ENCODE peak calls at places on chromosomes 13 and 19, in ten cellular contexts. F is activated T-helper 1 cell treated with anti-CD3 and anti-CD28 coated beads, Interleukin-12 subunit alpha, Interleukin-12 subunit beta, Interleukin-2, Interleukin-4 antibody, amounts not matched to agents 30 ng/mL and 10 ng/mL and 1 ng/mL, durations not matched to agents 14 hours and 24 hours and 36 hours; L is astrocyte; T is CMK; A is activated CD4-positive, alpha-beta memory T cell treated with anti-CD3 and anti-CD28 coated beads, Interleukin-2, amount 10 ng/mL, durations not matched to agents 7 days and 5 days; O is stimulated activated CD4-positive, alpha-beta T cell treated with anti-CD3 and anti-CD28 coated beads, Interleukin-15, amount 100 ng/mL, for 48 hours; V is RPMI8226; J is CD4-positive, alpha-beta memory T cell; P is SK-N-SH; X is EL. H is an unnamed sample.

GRCh38 chr19:38834590-38834989 is 3.0 kb upstream of the ECH1 start:
- DNase-seq in T (no peak), J (no peak), A (no peak), X (no peak), V (no peak), F (no peak), L (no peak), O (no peak), P (no peak), H (no peak)

GRCh38 chr13:51887441-51887840 is 25.7 kb downstream of the CCDC70 start:
- DNase-seq in A (no peak), F (no peak), L (no peak), O (no peak), X (no peak), V (no peak), P (no peak), J (no peak), T (no peak), H (no peak)

GRCh38 chr19:39544201-39544903 is 4.4 kb upstream of the EID2 start:
- DNase-seq in T (no peak), V (no peak), J (no peak), X (peak), L (no peak), F (no peak), A (no peak), O (no peak), P (no peak), H (no peak)

GRCh38 chr19:1019980-1020867 is 699 bp downstream of the TMEM259 start:
- DNase-seq in L (no peak), O (no peak), A (no peak), X (no peak), F (no peak), V (peak), J (no peak), T (no peak), P (no peak), H (no peak)

GRCh38 chr19:9827325-9828238 is at the start of gene UBL5:
- DNase-seq in J (peak), T (peak), F (peak), L (peak), A (peak), X (peak), O (peak), V (peak), P (peak), H (peak)

GRCh38 chr19:29858000-29858596 is 46.3 kb downstream of the CCNE1 start:
- DNase-seq in P (peak), X (no peak), O (no peak), F (no peak), L (no peak), A (peak), T (no peak), V (peak), J (peak), H (no peak)

GRCh38 chr19:17244618-17245534 is 843 bp downstream of the NR2F6 start:
- DNase-seq in J (no peak), A (no peak), O (no peak), X (no peak), L (no peak), P (peak), V (peak), T (no peak), F (no peak), H (no peak)

GRCh38 chr19:38932425-38933179 is 1.9 kb downstream of the MRPS12 start:
- DNase-seq in V (no peak), A (peak), J (peak), F (peak), T (peak), O (peak), X (peak), P (no peak), L (peak), H (no peak)

GRCh38 chr19:17933414-17934129 is 757 bp downstream of the CCDC124 start:
- DNase-seq in L (peak), T (no peak), A (no peak), X (peak), F (no peak), J (no peak), V (peak), P (no peak), O (no peak), H (no peak)

GRCh38 chr13:39596685-39597084 is 6.3 kb downstream of the LHFPL6 start:
- DNase-seq in F (no peak), T (no peak), X (no peak), O (no peak), J (no peak), A (no peak), P (no peak), V (no peak), L (no peak), H (no peak)

GRCh38 chr19:3857449-3858003 is 11.3 kb downstream of the ZFR2 start:
- DNase-seq in O (no peak), F (no peak), L (no peak), J (no peak), A (no peak), T (no peak), V (peak), P (no peak), X (no peak), H (no peak)

GRCh38 chr13:27423333-27423732 is 1.1 kb upstream of the GTF3A start:
- DNase-seq in T (no peak), F (no peak), O (no peak), L (no peak), J (no peak), A (no peak), V (no peak), P (no peak), X (no peak), H (no peak)

GRCh38 chr19:44897835-44898234 is 6.8 kb downstream of the TOMM40 start:
- DNase-seq in L (no peak), F (no peak), J (no peak), O (no peak), A (no peak), V (no peak), T (no peak), P (no peak), X (no peak), H (no peak)

GRCh38 chr13:67466569-67466968 is 236.4 kb upstream of the PCDH9 start:
- DNase-seq in J (no peak), P (no peak), V (no peak), O (no peak), A (no peak), T (no peak), F (no peak), L (no peak), X (no peak), H (no peak)

GRCh38 chr19:5059767-5060166 is 90.9 kb downstream of the KDM4B start:
- DNase-seq in F (no peak), O (no peak), X (no peak), A (no peak), P (no peak), J (no peak), L (no peak), V (no peak), T (no peak), H (no peak)

GRCh38 chr19:5046339-5047039 is 77.6 kb downstream of the KDM4B start:
- DNase-seq in F (no peak), P (no peak), L (peak), X (peak), A (no peak), V (peak), J (no peak), O (no peak), T (no peak), H (no peak)

GRCh38 chr13:40629678-40630384 is 36.6 kb downstream of the FOXO1 start:
- DNase-seq in P (no peak), J (no peak), X (no peak), L (no peak), O (no peak), V (peak), A (no peak), F (no peak), T (no peak), H (peak)

GRCh38 chr19:10070730-10071446 is 15.2 kb upstream of the SHFL start:
- DNase-seq in O (no peak), P (no peak), L (no peak), A (no peak), X (no peak), J (no peak), T (no peak), V (no peak), F (no peak), H (no peak)

GRCh38 chr13:112643759-112644459 is 45.9 kb upstream of the ATP11A start:
- DNase-seq in J (no peak), F (no peak), V (no peak), A (no peak), O (no peak), L (no peak), X (no peak), T (no peak), P (no peak), H (no peak)

GRCh38 chr19:58471736-58472135 is 4.4 kb upstream of the ZNF446 start:
- DNase-seq in V (no peak), T (no peak), P (peak), L (no peak), J (no peak), O (no peak), F (no peak), X (no peak), A (no peak), H (no peak)

GRCh38 chr13:44843403-44843802 is 145.9 kb downstream of the NUFIP1 start:
- DNase-seq in T (no peak), F (no peak), L (peak), J (no peak), A (no peak), X (peak), V (no peak), O (no peak), P (no peak), H (no peak)

GRCh38 chr19:5949792-5950305 is 28.1 kb downstream of the RANBP3 start:
- DNase-seq in L (no peak), P (no peak), X (no peak), T (no peak), F (peak), A (peak), V (peak), J (peak), O (no peak), H (no peak)

GRCh38 chr19:3366104-3366760 is at the start of gene NFIC:
- DNase-seq in T (no peak), O (no peak), F (no peak), A (peak), P (peak), X (peak), J (no peak), L (peak), V (peak), H (no peak)

GRCh38 chr13:77325371-77325941 is 1.4 kb downstream of the MYCBP2 start:
- DNase-seq in O (no peak), V (peak), L (no peak), F (no peak), A (no peak), J (peak), T (no peak), X (peak), P (peak), H (no peak)

GRCh38 chr19:19215792-19216191 is 4.0 kb downstream of the NCAN start:
- DNase-seq in X (no peak), V (no peak), T (no peak), L (no peak), F (no peak), P (no peak), J (no peak), O (no peak), A (no peak), H (no peak)

GRCh38 chr13:39202746-39203145 is 164.5 kb downstream of the NHLRC3 start:
- DNase-seq in V (no peak), L (no peak), X (no peak), A (no peak), J (no peak), O (no peak), P (no peak), T (no peak), F (no peak), H (no peak)

GRCh38 chr19:39710333-39710890 is 6.1 kb downstream of the LGALS14 start:
- DNase-seq in A (no peak), O (no peak), J (no peak), T (no peak), V (no peak), X (no peak), P (no peak), F (no peak), L (no peak), H (no peak)

GRCh38 chr19:13207237-13208130 is 57.3 kb downstream of the IER2 start:
- DNase-seq in X (peak), V (no peak), A (peak), F (no peak), P (no peak), L (no peak), O (no peak), J (no peak), T (no peak), H (no peak)

GRCh38 chr19:6233827-6234511 is 45.8 kb downstream of the MLLT1 start:
- DNase-seq in P (peak), F (no peak), X (no peak), A (no peak), J (no peak), T (peak), L (no peak), V (no peak), O (no peak), H (no peak)

GRCh38 chr19:42091300-42092266 is 15.6 kb downstream of the ZNF574 start:
- DNase-seq in O (no peak), A (no peak), L (no peak), F (no peak), P (peak), J (no peak), X (peak), T (no peak), V (peak), H (no peak)

GRCh38 chr13:73467103-73467502 is 408.3 kb downstream of the KLF5 start:
- DNase-seq in L (peak), P (no peak), J (no peak), A (no peak), F (no peak), O (no peak), T (no peak), V (no peak), X (no peak), H (no peak)

GRCh38 chr13:65499251-65499650 is 1730.9 kb downstream of the PCDH9 start:
- DNase-seq in P (no peak), F (no peak), X (no peak), J (no peak), V (no peak), T (no peak), O (no peak), L (no peak), A (no peak), H (no peak)

GRCh38 chr13:110465696-110466095 is 95.8 kb downstream of the RAB20 start:
- DNase-seq in V (no peak), F (no peak), T (no peak), J (no peak), P (no peak), L (no peak), X (no peak), O (no peak), A (no peak), H (no peak)

GRCh38 chr19:56079609-56080008 is 41.5 kb downstream of the ZNF787 start:
- DNase-seq in T (no peak), P (no peak), X (no peak), V (peak), L (no peak), O (no peak), J (no peak), F (no peak), A (no peak), H (no peak)

GRCh38 chr19:47035127-47035494 is 13.3 kb downstream of the TMEM160 start:
- DNase-seq in T (peak), V (peak), X (peak), L (no peak), F (no peak), A (no peak), J (no peak), O (no peak), P (peak), H (no peak)

GRCh38 chr13:84446972-84447700 is 564.9 kb upstream of the SLITRK1 start:
- DNase-seq in J (no peak), V (no peak), O (no peak), P (no peak), X (peak), A (no peak), F (no peak), T (no peak), L (no peak), H (no peak)

GRCh38 chr13:72181661-72182060 is 314.7 kb upstream of the DACH1 start:
- DNase-seq in L (peak), F (no peak), J (no peak), V (no peak), X (no peak), A (no peak), T (no peak), P (no peak), O (no peak), H (no peak)

GRCh38 chr19:17025361-17025760 is 1.2 kb downstream of the CPAMD8 start:
- DNase-seq in V (no peak), X (no peak), O (no peak), A (no peak), L (no peak), P (no peak), T (no peak), J (no peak), F (no peak), H (no peak)

GRCh38 chr19:1690570-1691307 is 38.3 kb upstream of the TCF3 start:
- DNase-seq in F (peak), T (peak), X (peak), O (peak), L (no peak), V (peak), A (peak), J (peak), P (peak), H (no peak)

GRCh38 chr13:42847891-42848663 is 66.7 kb downstream of the FAM216B start:
- DNase-seq in O (no peak), A (no peak), T (no peak), V (no peak), F (no peak), J (no peak), P (no peak), L (no peak), X (no peak), H (no peak)